ENCODE peak calls at places on chromosomes 5 and 9, in nine cellular contexts. X, Q, O, J, V, S, T, F and I are unnamed samples.

GRCh38 chr9:6708732-6709131 is 49.0 kb upstream of the KDM4C start:
- DNase-seq in O (no peak), S (peak), J (no peak), V (no peak), T (no peak), X (no peak), Q (no peak), F (no peak), I (no peak)

GRCh38 chr5:146283344-146283761 is 55.3 kb upstream of the POU4F3 start:
- DNase-seq in J (no peak), F (peak), V (no peak), S (peak), X (peak), T (no peak), O (no peak), Q (no peak), I (no peak)

GRCh38 chr5:16508730-16509531 is 43.3 kb upstream of the ZNF622 start:
- DNase-seq in J (peak), Q (peak), T (peak), O (peak), V (peak), F (peak), S (peak), X (no peak), I (no peak)

GRCh38 chr5:158119852-158120708 is 261.1 kb upstream of the CLINT1 start:
- DNase-seq in V (no peak), S (no peak), X (peak), O (peak), Q (no peak), J (no peak), T (no peak), F (peak), I (no peak)

GRCh38 chr5:116799401-116799800 is 224.8 kb upstream of the SEMA6A start:
- DNase-seq in J (no peak), F (no peak), O (no peak), Q (no peak), S (no peak), V (no peak), T (no peak), X (no peak), I (no peak)

GRCh38 chr5:67010684-67011409 is 185.8 kb downstream of the CD180 start:
- DNase-seq in F (peak), O (peak), T (no peak), V (no peak), X (peak), Q (no peak), S (no peak), J (no peak), I (no peak)

GRCh38 chr5:137605377-137605776 is 106.3 kb upstream of the SPOCK1 start:
- DNase-seq in O (no peak), Q (no peak), T (no peak), V (peak), J (no peak), X (no peak), S (peak), F (peak), I (peak)

GRCh38 chr5:151459680-151460079 is 12.3 kb downstream of the SLC36A1 start:
- DNase-seq in S (peak), O (no peak), J (no peak), V (peak), T (peak), Q (no peak), X (peak), F (peak), I (no peak)

GRCh38 chr9:6759114-6759977 is 1.6 kb downstream of the KDM4C start:
- DNase-seq in V (no peak), J (peak), S (no peak), X (peak), F (peak), O (no peak), T (no peak), Q (no peak), I (no peak)

GRCh38 chr9:114271556-114272510 is 51.1 kb upstream of the ORM1 start:
- DNase-seq in X (peak), O (peak), J (peak), S (peak), V (peak), F (peak), Q (peak), T (peak), I (peak)

GRCh38 chr9:69919461-69920061 is 98.9 kb downstream of the CFAP95 start:
- DNase-seq in J (no peak), S (peak), F (peak), O (no peak), T (no peak), V (peak), Q (no peak), X (peak), I (no peak)

GRCh38 chr5:143055596-143056330 is 285.6 kb downstream of the ARHGAP26 start:
- DNase-seq in O (no peak), Q (no peak), X (peak), F (peak), V (no peak), T (no peak), J (no peak), S (no peak), I (no peak)

GRCh38 chr5:147450596-147450995 is 59.3 kb downstream of the DPYSL3 start:
- DNase-seq in X (no peak), O (no peak), T (no peak), V (no peak), F (no peak), Q (no peak), J (no peak), S (peak), I (no peak)

GRCh38 chr5:109656829-109657228 is 32.9 kb upstream of the MAN2A1 start:
- DNase-seq in J (peak), X (peak), F (peak), T (peak), Q (peak), S (no peak), O (no peak), V (no peak), I (peak)

GRCh38 chr5:136799806-136800372 is 434.5 kb upstream of the TRPC7 start:
- DNase-seq in T (no peak), J (no peak), X (no peak), F (peak), V (no peak), O (no peak), Q (no peak), S (peak), I (no peak)

GRCh38 chr5:132429451-132430440 is 60.2 kb downstream of the SLC22A5 start:
- DNase-seq in T (peak), X (no peak), V (no peak), F (no peak), O (no peak), Q (no peak), J (no peak), S (no peak), I (no peak)
- H3K4me3 ChIP-seq in T (no peak), X (no peak), V (no peak), F (no peak), O (no peak), Q (no peak), J (no peak), S (no peak), I (no peak)

DNA sequence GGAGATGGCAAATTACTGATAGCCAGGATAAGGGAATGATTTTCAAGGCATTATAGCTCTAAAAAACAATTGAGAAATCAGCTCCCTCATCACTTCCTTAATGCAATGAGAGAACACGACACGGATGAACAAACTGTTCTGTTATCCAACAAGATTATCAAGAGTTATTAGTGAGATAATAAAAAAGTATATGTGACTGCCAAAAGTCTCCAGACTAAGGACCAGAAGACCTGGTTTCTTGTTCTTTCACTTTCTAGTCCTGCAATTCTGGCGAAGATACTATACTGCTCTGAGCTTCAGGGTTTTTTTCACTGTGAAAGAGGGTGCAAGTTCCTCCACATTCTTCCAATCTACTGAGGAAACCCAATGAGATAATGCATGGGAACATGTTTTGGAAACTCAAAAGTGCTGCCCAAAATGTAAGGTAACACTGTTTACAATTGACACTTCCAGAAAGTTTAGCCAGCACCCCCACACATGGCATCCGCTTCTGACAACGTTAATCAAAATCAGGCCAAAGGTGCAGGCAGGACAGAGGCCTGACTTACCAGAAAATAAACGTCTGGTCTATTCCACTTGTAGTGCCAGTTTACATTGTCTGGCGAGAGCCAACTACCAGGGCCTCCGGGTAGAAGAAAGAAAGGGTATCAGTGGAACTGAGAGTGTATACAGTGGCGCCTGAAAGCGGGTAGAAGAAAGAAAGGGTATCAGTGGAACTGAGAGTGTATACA is 254.3 kb downstream of the DOCK8 start:
- DNase-seq in V (no peak), T (no peak), F (no peak), S (no peak), O (no peak), J (no peak), Q (no peak), X (no peak), I (no peak)
- H3K27ac ChIP-seq in V (no peak), T (no peak), F (no peak), S (no peak), O (no peak), J (peak), Q (no peak), X (peak), I (no peak)

DNA sequence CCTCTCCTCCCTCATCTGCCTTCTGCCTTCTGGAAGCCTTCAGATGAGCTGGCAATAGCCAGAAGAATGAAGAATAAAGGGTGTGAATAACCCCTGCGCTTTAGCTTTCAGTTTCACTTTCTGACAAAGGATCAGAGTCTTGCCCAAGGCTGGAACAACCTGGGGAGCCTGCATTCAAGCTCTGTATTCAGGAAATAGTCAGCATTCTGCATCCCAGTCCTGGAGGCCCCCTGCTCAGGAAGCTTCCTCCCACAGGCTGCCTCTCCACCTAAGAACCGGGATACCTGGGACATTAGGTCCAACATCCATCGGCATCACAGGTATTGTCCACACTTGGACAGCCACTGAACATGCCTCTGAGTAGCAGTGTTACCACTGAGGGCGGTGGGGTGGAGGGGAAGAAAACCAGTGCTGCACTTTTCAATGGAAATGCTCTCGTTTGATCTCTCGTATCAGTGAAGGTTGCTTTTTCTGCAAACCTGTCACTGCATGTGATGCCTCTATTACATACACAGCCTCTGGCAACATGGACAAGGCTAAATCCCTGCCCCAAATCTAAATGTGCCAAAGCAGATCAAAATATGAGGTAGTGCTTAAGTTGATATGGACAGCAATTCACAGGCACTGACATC is 39.8 kb upstream of the ACO1 start:
- DNase-seq in J (no peak), X (peak), V (no peak), S (peak), F (peak), O (no peak), Q (no peak), T (no peak), I (no peak)
- H3K4me3 ChIP-seq in J (no peak), X (peak), V (no peak), S (no peak), F (no peak), O (no peak), Q (no peak), T (no peak), I (no peak)

DNA sequence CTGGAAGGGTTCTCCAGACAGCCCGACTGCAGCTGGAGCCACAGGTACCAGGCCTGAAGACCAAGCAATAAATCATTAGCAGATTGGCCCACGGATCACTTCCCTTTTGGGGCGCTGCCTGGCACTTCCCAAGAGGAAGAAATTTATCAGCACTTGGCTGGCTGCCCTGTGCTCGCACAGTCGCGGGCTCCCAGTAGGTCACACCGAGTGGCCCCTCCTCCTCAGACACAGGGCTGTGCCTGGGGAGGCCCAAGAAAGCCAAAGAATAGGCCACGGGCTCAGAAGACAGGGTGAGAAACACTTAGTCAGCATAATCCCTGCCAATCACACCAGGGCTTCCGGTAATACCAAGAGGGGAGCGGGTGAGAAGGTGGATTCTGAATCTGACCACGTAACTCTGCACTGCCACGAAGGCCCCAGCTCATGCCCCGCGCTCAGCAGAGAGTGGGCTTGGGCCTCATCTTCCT is 115.7 kb upstream of the MSX2 start:
- DNase-seq in F (no peak), T (peak), S (no peak), V (peak), Q (peak), J (peak), O (peak), X (no peak), I (no peak)
- H3K27ac ChIP-seq in F (no peak), T (no peak), S (no peak), V (peak), Q (no peak), J (no peak), O (no peak), X (no peak), I (no peak)

GRCh38 chr9:125513634-125514413 is 193.2 kb downstream of the MAPKAP1 start:
- DNase-seq in X (peak), O (peak), V (no peak), F (peak), S (no peak), Q (peak), T (peak), J (no peak), I (no peak)
- H3K4me3 ChIP-seq in X (peak), O (peak), V (no peak), F (no peak), S (no peak), Q (peak), T (no peak), J (no peak), I (no peak)

GRCh38 chr5:36240779-36241635 is 718 bp downstream of the NADK2 start:
- DNase-seq in T (peak), S (peak), O (peak), X (peak), V (peak), J (peak), Q (peak), F (peak), I (peak)

GRCh38 chr5:36237756-36238155 is 4.0 kb downstream of the NADK2 start:
- DNase-seq in X (no peak), T (no peak), O (no peak), S (no peak), F (no peak), J (no peak), Q (no peak), V (no peak), I (no peak)

GRCh38 chr5:36236801-36237200 is 4.9 kb downstream of the NADK2 start:
- DNase-seq in T (no peak), Q (no peak), O (no peak), S (no peak), V (no peak), J (no peak), F (no peak), X (no peak), I (no peak)

GRCh38 chr5:36239370-36240293 is 2.1 kb downstream of the NADK2 start:
- DNase-seq in J (no peak), Q (no peak), T (no peak), O (no peak), S (no peak), X (no peak), F (peak), V (no peak), I (no peak)

DNA sequence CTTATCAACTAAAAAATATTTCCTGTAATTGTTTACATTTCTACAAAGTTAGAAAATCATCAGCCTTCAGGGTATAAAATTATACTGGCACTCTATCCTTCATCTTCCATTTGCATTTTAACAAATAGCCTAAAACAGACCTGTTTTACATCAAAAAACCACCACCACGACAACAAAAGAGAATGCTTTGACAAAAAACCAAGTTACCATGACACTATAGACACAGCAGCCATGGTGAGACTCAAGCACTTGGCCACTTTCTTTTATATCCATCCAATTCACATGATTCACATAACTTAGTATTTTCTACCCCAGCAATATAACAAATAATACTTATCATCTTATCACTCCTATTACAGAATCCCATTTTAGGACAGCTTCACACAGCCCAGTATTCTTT is 2.8 kb downstream of the NADK2 start:
- DNase-seq in V (no peak), T (no peak), X (no peak), Q (no peak), O (no peak), S (no peak), J (no peak), F (peak), I (no peak)
- H3K27ac ChIP-seq in V (peak), T (no peak), X (no peak), Q (no peak), O (no peak), S (no peak), J (no peak), F (peak), I (peak)